ENCODE peak calls at places on chromosome 6, in seven cellular contexts. A, W, X, G, T, E and Y are unnamed samples.

GRCh38 chr6:47633141-47633540 is 65.2 kb upstream of the ADGRF4 start:
- DNase-seq in E (no peak), W (no peak), A (no peak), G (no peak), T (no peak), X (no peak), Y (no peak)

GRCh38 chr6:33417127-33417902 is 592 bp downstream of the CUTA start:
- DNase-seq in X (no peak), A (no peak), W (no peak), G (no peak), T (peak), E (no peak), Y (no peak)

GRCh38 chr6:110345025-110345424 is 13.1 kb downstream of the METTL24 start:
- DNase-seq in A (no peak), T (no peak), G (no peak), X (no peak), E (no peak), W (no peak), Y (no peak)

GRCh38 chr6:75351570-75351969 is 67.0 kb upstream of the TMEM30A start:
- DNase-seq in X (no peak), W (no peak), G (no peak), A (peak), T (no peak), E (no peak), Y (peak)

GRCh38 chr6:3421763-3422456 is 34.9 kb downstream of the SLC22A23 start:
- DNase-seq in A (no peak), T (no peak), G (no peak), E (no peak), X (no peak), W (no peak), Y (no peak)

GRCh38 chr6:126526547-126526946 is 186.6 kb downstream of the CENPW start:
- DNase-seq in W (no peak), A (no peak), T (no peak), E (no peak), X (no peak), G (no peak), Y (no peak)

GRCh38 chr6:17987576-17988421 is at the start of gene KIF13A:
- DNase-seq in G (peak), E (peak), T (peak), A (peak), W (peak), X (no peak), Y (peak)

GRCh38 chr6:113600556-113601339 is 256.4 kb upstream of the MARCKS start:
- DNase-seq in W (no peak), X (no peak), T (no peak), G (no peak), A (no peak), E (no peak), Y (no peak)

GRCh38 chr6:132964868-132965382 is 150.6 kb downstream of the RPS12 start:
- DNase-seq in G (no peak), T (no peak), X (no peak), E (no peak), W (no peak), A (peak), Y (no peak)

GRCh38 chr6:108118359-108118724 is 43.8 kb upstream of the OSTM1 start:
- DNase-seq in A (no peak), W (no peak), E (no peak), X (no peak), T (no peak), G (peak), Y (no peak)

GRCh38 chr6:134707342-134707982 is 242.4 kb downstream of the ALDH8A1 start:
- DNase-seq in G (no peak), X (no peak), W (no peak), E (no peak), A (no peak), T (peak), Y (no peak)

GRCh38 chr6:4974962-4975361 is 28.9 kb downstream of the RPP40 start:
- DNase-seq in X (no peak), G (no peak), T (no peak), E (no peak), W (no peak), A (no peak), Y (no peak)

GRCh38 chr6:70353343-70353913 is 50.5 kb upstream of the COL9A1 start:
- DNase-seq in E (no peak), A (no peak), X (no peak), W (no peak), G (no peak), T (no peak), Y (no peak)

GRCh38 chr6:14316911-14317535 is 199.5 kb downstream of the CD83 start:
- DNase-seq in A (peak), T (peak), E (no peak), W (no peak), X (no peak), G (no peak), Y (no peak)

GRCh38 chr6:5379647-5380242 is 118.4 kb downstream of the FARS2 start:
- DNase-seq in A (peak), E (no peak), G (no peak), T (peak), X (peak), W (no peak), Y (no peak)

GRCh38 chr6:912871-913663 is 220.1 kb upstream of the EXOC2 start:
- DNase-seq in E (no peak), G (no peak), X (no peak), A (peak), T (peak), W (no peak), Y (no peak)